ENCODE peak calls at places on chromosomes 3 and 15, in nine cellular contexts. S, L, K, O, W, U, Q, N and H are unnamed samples.
A peak's percentile ranks its signal among the peaks of the same experiment; 100 is the strongest.

GRCh38 chr3:124685481-124685880 is 44.8 kb upstream of the UMPS start:
- DNase-seq in S (no peak), L (no peak), K (no peak), O (no peak), W (no peak), U (no peak), Q (no peak), N (no peak), H (no peak)

GRCh38 chr15:37095197-37095992 is 5.0 kb downstream of the MEIS2 start:
- DNase-seq in S (no peak), L (no peak), K (peak; percentile 20), O (no peak), W (no peak), U (no peak), Q (no peak), N (no peak), H (peak; percentile 55)

GRCh38 chr3:28940530-28940929 is 340.3 kb upstream of the RBMS3 start:
- DNase-seq in S (no peak), L (no peak), K (peak; percentile 5), O (no peak), W (peak; percentile 59), U (no peak), Q (no peak), N (peak; percentile 90), H (peak; percentile 8)

GRCh38 chr3:133884547-133885240 is 11.0 kb downstream of the RAB6B start:
- DNase-seq in S (no peak), L (peak; percentile 55), K (no peak), O (no peak), W (no peak), U (no peak), Q (no peak), N (no peak), H (no peak)

GRCh38 chr15:78638658-78639314 is 2.2 kb downstream of the CHRNB4 start:
- DNase-seq in S (peak; percentile 64), L (no peak), K (peak; percentile 84), O (peak; percentile 46), W (no peak), U (no peak), Q (peak; percentile 93), N (peak; percentile 44), H (peak; percentile 87)

GRCh38 chr3:37852097-37852496 is 9.6 kb upstream of the CTDSPL start:
- DNase-seq in S (no peak), L (no peak), K (no peak), O (no peak), W (no peak), U (no peak), Q (no peak), N (peak; percentile 55), H (no peak)

GRCh38 chr3:110243081-110243480 is 828.5 kb upstream of the NECTIN3 start:
- DNase-seq in S (no peak), L (no peak), K (peak; percentile 11), O (no peak), W (peak; percentile 12), U (no peak), Q (no peak), N (peak; percentile 86), H (no peak)

GRCh38 chr3:53513556-53514190 is 19.3 kb downstream of the CACNA1D start:
- DNase-seq in S (no peak), L (no peak), K (no peak), O (no peak), W (no peak), U (no peak), Q (no peak), N (peak; percentile 1), H (no peak)

GRCh38 chr3:126528419-126528799 is 4.5 kb downstream of the CHST13 start:
- DNase-seq in S (no peak), L (no peak), K (no peak), O (no peak), W (no peak), U (no peak), Q (no peak), N (no peak), H (no peak)

GRCh38 chr3:126284258-126284904 is 72.8 kb downstream of the KLF15 start:
- DNase-seq in S (no peak), L (no peak), K (no peak), O (no peak), W (no peak), U (no peak), Q (no peak), N (peak; percentile 44), H (no peak)

GRCh38 chr15:32872606-32873291 is 154.9 kb downstream of the GREM1 start:
- DNase-seq in S (no peak), L (no peak), K (peak; percentile 34), O (peak; percentile 26), W (no peak), U (no peak), Q (no peak), N (peak; percentile 72), H (no peak)

GRCh38 chr15:65856821-65857455 is 12.4 kb upstream of the RAB11A start:
- DNase-seq in S (no peak), L (peak; percentile 87), K (peak; percentile 68), O (peak; percentile 83), W (no peak), U (peak; percentile 47), Q (peak; percentile 57), N (peak; percentile 70), H (peak; percentile 60)

GRCh38 chr15:83174891-83175290 is 32.7 kb downstream of the HDGFL3 start:
- DNase-seq in S (no peak), L (no peak), K (no peak), O (no peak), W (no peak), U (no peak), Q (no peak), N (no peak), H (no peak)

GRCh38 chr15:42108189-42108588 is 13.8 kb upstream of the PLA2G4D start:
- DNase-seq in S (no peak), L (no peak), K (no peak), O (no peak), W (no peak), U (no peak), Q (no peak), N (no peak), H (no peak)

GRCh38 chr3:81540787-81541186 is 220.7 kb downstream of the GBE1 start:
- DNase-seq in S (no peak), L (no peak), K (no peak), O (no peak), W (no peak), U (no peak), Q (no peak), N (no peak), H (no peak)

GRCh38 chr3:145939431-145939830 is 221.6 kb downstream of the PLOD2 start:
- DNase-seq in S (no peak), L (no peak), K (no peak), O (peak; percentile 31), W (no peak), U (no peak), Q (no peak), N (no peak), H (no peak)

DNA sequence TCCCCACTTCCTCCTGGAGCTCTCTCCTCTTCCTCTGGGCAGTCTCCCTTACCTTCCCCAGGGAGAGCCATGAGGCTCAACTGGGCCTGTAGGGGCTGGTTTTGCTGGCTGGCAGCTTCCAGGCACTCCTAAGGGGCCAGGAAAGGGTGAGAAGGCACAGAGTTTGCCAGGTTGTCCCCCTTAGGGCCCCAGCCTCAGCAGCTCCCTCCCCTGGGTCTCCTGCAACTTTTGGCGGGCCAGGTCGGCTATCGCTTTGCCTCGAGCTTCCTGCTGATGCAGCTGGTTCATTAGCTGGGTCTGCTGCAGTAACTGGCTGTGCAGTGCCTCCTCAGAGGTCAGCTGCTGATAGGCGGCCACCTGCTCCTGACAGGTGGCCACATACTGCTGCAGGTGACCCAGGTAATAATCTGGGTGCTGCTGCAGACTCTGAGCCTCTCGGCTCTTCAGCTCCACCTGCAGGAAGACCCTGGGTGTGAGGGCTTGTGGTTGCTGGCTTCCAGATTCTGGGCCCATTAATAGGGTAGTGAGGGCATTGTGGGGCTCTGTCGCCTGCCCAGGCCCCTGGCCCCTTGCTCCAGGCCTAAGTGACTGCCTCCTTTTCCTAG is 29.7 kb upstream of the OR4F6 start:
- DNase-seq in S (no peak), L (no peak), K (peak; percentile 32), O (no peak), W (no peak), U (no peak), Q (no peak), N (no peak), H (no peak)
- TF ChIP-seq CTCF in S (peak; percentile 42), L (no peak), K (no peak), O (no peak), W (peak; percentile 19), U (no peak), Q (no peak), N (peak; percentile 25), H (peak; percentile 21)

DNA sequence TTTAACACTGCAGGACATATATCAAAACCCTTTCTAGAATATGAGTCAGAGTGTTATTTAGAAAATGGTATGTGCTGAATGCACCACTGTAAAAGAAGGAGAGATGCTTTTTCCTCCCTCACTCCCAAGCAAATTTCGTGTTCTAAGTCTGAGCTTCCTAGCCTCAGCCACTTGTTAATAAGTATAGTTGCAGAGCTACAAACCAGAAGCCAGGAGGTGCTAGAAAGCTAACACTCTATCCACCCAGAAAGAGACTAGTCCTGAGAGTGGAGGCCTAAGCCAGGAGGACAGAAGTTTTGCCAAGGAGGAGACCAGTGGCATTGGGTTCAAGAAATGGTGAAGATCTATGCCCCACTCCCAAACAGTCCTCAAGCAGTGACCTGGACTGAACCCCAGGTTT is 40.5 kb upstream of the GYG1 start:
- DNase-seq in S (no peak), L (no peak), K (no peak), O (no peak), W (no peak), U (no peak), Q (no peak), N (no peak), H (no peak)
- TF ChIP-seq CTCF in S (no peak), L (peak; percentile 13), K (peak; percentile 24), O (no peak), W (peak; percentile 33), U (no peak), Q (no peak), N (peak; percentile 32), H (no peak)

GRCh38 chr15:77186518-77187095 is 115.7 kb upstream of the TSPAN3 start:
- DNase-seq in S (no peak), L (no peak), K (peak; percentile 31), O (no peak), W (no peak), U (no peak), Q (no peak), N (peak; percentile 71), H (no peak)
- TF ChIP-seq CTCF in S (peak; percentile 60), L (peak; percentile 48), K (peak; percentile 77), O (peak; percentile 19), W (peak; percentile 56), U (no peak), Q (peak; percentile 63), N (peak; percentile 63), H (peak; percentile 20)

GRCh38 chr3:186093271-186093900 is 15.5 kb downstream of the ETV5 start:
- DNase-seq in S (no peak), L (no peak), K (no peak), O (no peak), W (no peak), U (no peak), Q (no peak), N (no peak), H (peak; percentile 36)
- TF ChIP-seq CTCF in S (no peak), L (no peak), K (no peak), O (no peak), W (no peak), U (no peak), Q (no peak), N (no peak), H (no peak)

GRCh38 chr15:69132935-69133861 is 27.2 kb upstream of the GLCE start:
- DNase-seq in S (no peak), L (no peak), K (no peak), O (no peak), W (no peak), U (no peak), Q (no peak), N (no peak), H (no peak)
- TF ChIP-seq CTCF in S (no peak), L (no peak), K (no peak), O (no peak), W (no peak), U (no peak), Q (no peak), N (no peak), H (no peak)